ENCODE peak calls at places on chromosomes 1 and 21, in nine cellular contexts. P, Q, N, R, Y, E, T, I and V are unnamed samples.

GRCh38 chr1:7893529-7894180 is 40.8 kb upstream of the UTS2 start:
- DNase-seq in E (no peak), I (no peak), T (peak; percentile 78), R (no peak), P (peak; percentile 75), Y (no peak), N (peak; percentile 77), Q (no peak), V (no peak)

GRCh38 chr1:206589206-206589605 is 23.1 kb downstream of the EIF2D start:
- DNase-seq in T (peak; percentile 93), I (no peak), P (peak; percentile 95), Q (no peak), R (no peak), N (no peak), E (no peak), Y (no peak), V (no peak)

GRCh38 chr1:226626577-226626956 is 78.0 kb downstream of the STUM start:
- DNase-seq in Q (peak; percentile 86), E (no peak), T (peak; percentile 59), Y (peak; percentile 76), R (peak; percentile 40), I (peak; percentile 83), N (peak; percentile 77), P (peak; percentile 69), V (peak; percentile 77)

GRCh38 chr1:198359024-198359653 is 181.3 kb downstream of the ATP6V1G3 start:
- DNase-seq in N (no peak), P (peak; percentile 11), R (no peak), T (peak; percentile 31), I (no peak), Q (no peak), E (no peak), Y (no peak), V (peak; percentile 25)

GRCh38 chr1:26558649-26559048 is 29.1 kb downstream of the RPS6KA1 start:
- DNase-seq in R (no peak), T (no peak), I (no peak), N (no peak), Y (no peak), E (no peak), P (no peak), Q (no peak), V (no peak)

GRCh38 chr1:70436617-70437236 is 25.7 kb downstream of the CTH start:
- DNase-seq in E (no peak), P (no peak), Y (no peak), R (no peak), I (no peak), Q (no peak), T (peak; percentile 42), N (no peak), V (no peak)

GRCh38 chr1:15224903-15225485 is 22.0 kb upstream of the FHAD1 start:
- DNase-seq in N (no peak), E (no peak), Y (no peak), P (no peak), Q (no peak), T (no peak), I (no peak), R (no peak), V (no peak)

GRCh38 chr1:42736152-42736551 is 3.9 kb downstream of the CLDN19 start:
- DNase-seq in T (no peak), N (no peak), R (no peak), I (no peak), Q (no peak), E (no peak), P (peak; percentile 45), Y (no peak), V (peak; percentile 13)

GRCh38 chr21:28142692-28143091 is 850.0 kb downstream of the LTN1 start:
- DNase-seq in I (no peak), Q (no peak), Y (no peak), E (no peak), N (no peak), P (peak; percentile 81), T (peak; percentile 76), R (no peak), V (no peak)

GRCh38 chr1:92184632-92185031 is 33.1 kb upstream of the C1orf146 start:
- DNase-seq in N (no peak), P (peak; percentile 74), E (no peak), T (peak; percentile 69), R (no peak), I (no peak), Y (no peak), Q (no peak), V (no peak)

GRCh38 chr1:1778827-1779675 is 781 bp upstream of the NADK start:
- DNase-seq in Q (peak; percentile 89), I (peak; percentile 86), E (peak; percentile 89), N (peak; percentile 75), R (no peak), P (peak; percentile 36), Y (peak; percentile 93), T (no peak), V (peak; percentile 99)

GRCh38 chr1:158101944-158102343 is 78.8 kb upstream of the CD1D start:
- DNase-seq in T (peak; percentile 68), N (no peak), I (no peak), E (no peak), Y (no peak), R (no peak), P (peak; percentile 75), Q (no peak), V (no peak)

GRCh38 chr21:33259995-33260394 is 6.2 kb upstream of the IL10RB start:
- DNase-seq in P (no peak), I (no peak), N (no peak), T (no peak), Y (no peak), Q (no peak), E (no peak), R (no peak), V (no peak)

GRCh38 chr1:226534645-226535044 is 13.9 kb upstream of the STUM start:
- DNase-seq in I (no peak), E (no peak), N (no peak), Y (no peak), Q (no peak), P (no peak), R (no peak), T (no peak), V (no peak)

GRCh38 chr1:65393345-65393744 is 27.1 kb upstream of the LEPR start:
- DNase-seq in E (no peak), R (no peak), T (peak; percentile 52), P (peak; percentile 85), Q (peak; percentile 27), N (no peak), I (no peak), Y (peak; percentile 11), V (no peak)

GRCh38 chr1:201713093-201713810 is 115.7 kb upstream of the IPO9 start:
- DNase-seq in Q (no peak), N (peak; percentile 99), E (no peak), I (peak; percentile 93), P (peak; percentile 99), T (peak; percentile 99), R (no peak), Y (no peak), V (no peak)

GRCh38 chr1:170929835-170930554 is 5.3 kb upstream of the MROH9 start:
- DNase-seq in P (peak; percentile 82), R (no peak), E (peak; percentile 19), T (peak; percentile 42), Y (peak; percentile 58), Q (peak; percentile 6), I (peak; percentile 48), N (peak; percentile 24), V (peak; percentile 67)

GRCh38 chr21:46295996-46296752 is 10.0 kb downstream of the YBEY start:
- DNase-seq in R (no peak), P (peak; percentile 60), E (no peak), T (peak; percentile 12), Q (peak; percentile 77), N (peak; percentile 86), Y (peak; percentile 65), I (peak; percentile 77), V (peak; percentile 71)

GRCh38 chr1:180698580-180698979 is 66.8 kb downstream of the XPR1 start:
- DNase-seq in T (no peak), R (no peak), Y (no peak), I (no peak), P (no peak), N (no peak), E (no peak), Q (no peak), V (no peak)